ENCODE peak calls at places on chromosome 14, in seven cellular contexts. W is GM12878, S is uterus, J is lung, Q is spleen, T is left lung, V is tibial nerve. O is an unnamed sample. For H3K36me3, the result is how much of the 10 kb centered on the place peaks cover.

GRCh38 chr14:53128706-53129105 is 24.4 kb downstream of the DDHD1 start:
- DNase-seq in W (no peak), S (no peak), J (no peak), Q (no peak), T (no peak), V (no peak), O (no peak)

GRCh38 chr14:32200368-32201195 is 1.3 kb upstream of the RNU6-7 start:
- DNase-seq in W (no peak), S (no peak), J (no peak), Q (no peak), T (no peak), V (no peak), O (no peak)

GRCh38 chr14:31692376-31692781 is 131.2 kb downstream of the NUBPL start:
- DNase-seq in W (no peak), S (no peak), J (no peak), Q (no peak), T (no peak), V (no peak), O (no peak)

GRCh38 chr14:37027188-37027824 is 145.1 kb downstream of the SLC25A21 start:
- DNase-seq in W (no peak), S (no peak), J (no peak), Q (no peak), T (no peak), V (no peak), O (no peak)

GRCh38 chr14:24680516-24680915 is 46.5 kb upstream of the GZMB start:
- DNase-seq in W (no peak), S (no peak), J (no peak), Q (no peak), T (no peak), V (no peak), O (no peak)

GRCh38 chr14:64388533-64389243 is 535 bp downstream of the MTHFD1 start:
- DNase-seq in W (no peak), S (peak), J (no peak), Q (peak), T (no peak), V (no peak), O (no peak)

GRCh38 chr14:95200404-95200803 is 43.1 kb upstream of the DICER1 start:
- DNase-seq in W (no peak), S (no peak), J (peak), Q (no peak), T (peak), V (no peak), O (no peak)

GRCh38 chr14:65228956-65229355 is 126.6 kb upstream of the MAX start:
- DNase-seq in W (no peak), S (no peak), J (no peak), Q (peak), T (no peak), V (no peak), O (no peak)

DNA sequence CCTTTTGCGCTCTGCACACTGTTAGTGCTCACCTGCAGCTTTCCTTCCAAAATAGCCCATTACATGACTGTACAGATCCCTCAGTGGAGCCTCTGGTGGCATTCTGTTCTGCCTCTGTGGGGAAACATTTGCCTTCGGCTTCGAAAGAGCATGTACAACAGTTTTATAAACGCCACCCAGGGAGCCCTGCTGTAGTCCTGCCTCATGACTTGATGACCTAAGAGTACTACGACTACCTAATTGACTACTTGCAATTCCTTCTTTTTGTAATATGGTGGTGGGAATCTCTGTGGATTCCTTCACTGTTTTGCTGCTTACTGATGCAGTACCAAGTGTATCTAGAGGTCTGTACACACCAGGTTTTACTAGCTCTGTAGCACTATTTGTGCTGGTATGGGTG is 120.7 kb downstream of the RALGAPA1 start:
- DNase-seq in W (no peak), S (no peak), J (no peak), Q (no peak), T (no peak), V (no peak), O (no peak)
- TF ChIP-seq CTCF in W (no peak), S (no peak), J (no peak), Q (no peak), T (no peak), V (no peak), O (no peak)

GRCh38 chr14:92437309-92437708 is 76.3 kb upstream of the RIN3 start:
- DNase-seq in W (no peak), S (no peak), J (no peak), Q (no peak), T (no peak), V (no peak), O (no peak)
- H3K27ac ChIP-seq in W (no peak), S (no peak), J (no peak), Q (no peak), T (no peak), V (no peak), O (no peak)

DNA sequence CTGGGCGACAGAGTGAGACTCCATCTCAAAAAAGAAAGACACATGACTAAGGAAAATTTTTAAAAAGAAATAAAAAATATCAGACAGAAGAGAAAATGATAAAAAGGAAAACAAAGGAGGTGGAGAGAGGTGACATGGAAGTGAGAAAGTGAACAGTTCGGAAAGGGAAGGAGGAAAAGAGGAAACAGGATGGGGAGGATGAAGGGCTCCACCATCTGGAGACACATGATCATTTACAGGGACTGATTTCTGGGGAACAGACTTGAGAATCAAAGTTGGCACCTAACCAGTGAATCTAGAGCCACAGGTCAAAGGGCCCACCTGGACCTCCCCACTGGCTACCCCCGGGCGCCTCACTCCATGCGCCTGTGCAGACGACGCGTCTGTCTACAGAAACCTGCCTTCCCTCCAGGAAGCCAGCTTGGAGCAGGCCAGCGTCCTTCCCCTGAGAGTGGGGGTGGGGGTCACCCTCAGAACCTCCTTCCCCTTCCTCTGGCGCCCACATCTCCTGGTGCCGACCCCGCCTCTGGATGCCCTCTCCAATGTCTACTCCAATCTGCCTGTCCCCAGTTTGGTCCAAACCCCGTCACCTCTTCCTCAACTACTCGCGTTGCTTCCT is 60.5 kb downstream of the AMN start:
- DNase-seq in W (no peak), S (no peak), J (no peak), Q (peak), T (no peak), V (no peak), O (no peak)
- H3K36me3 ChIP-seq in W (under half), S (under half), J (under half), Q (half or more), T (half or more), V (half or more), O (under half)

DNA sequence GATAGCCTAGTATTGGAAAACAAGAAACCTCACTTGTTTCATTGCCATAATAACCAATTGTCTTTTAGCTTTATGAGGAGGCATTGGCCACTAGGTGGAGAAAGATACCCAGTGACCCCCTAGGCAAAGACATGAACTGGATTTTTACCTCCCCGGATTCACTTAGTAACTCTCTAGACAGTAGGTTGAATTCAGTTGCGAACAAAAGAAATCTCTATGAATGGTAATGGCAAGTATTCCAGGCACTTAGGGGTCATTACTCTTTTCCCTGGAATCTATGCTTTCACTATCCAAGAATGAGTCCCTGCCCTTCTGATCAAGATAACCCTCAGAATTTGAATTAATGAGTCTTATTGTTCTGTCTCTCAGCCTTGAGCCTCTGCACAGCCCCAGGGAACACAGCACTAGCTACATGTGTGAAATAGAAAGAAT is 29.5 kb upstream of the RHOJ start:
- DNase-seq in W (no peak), S (peak), J (no peak), Q (no peak), T (no peak), V (no peak), O (no peak)
- TF ChIP-seq CTCF in W (peak), S (peak), J (peak), Q (peak), T (no peak), V (peak), O (no peak)

DNA sequence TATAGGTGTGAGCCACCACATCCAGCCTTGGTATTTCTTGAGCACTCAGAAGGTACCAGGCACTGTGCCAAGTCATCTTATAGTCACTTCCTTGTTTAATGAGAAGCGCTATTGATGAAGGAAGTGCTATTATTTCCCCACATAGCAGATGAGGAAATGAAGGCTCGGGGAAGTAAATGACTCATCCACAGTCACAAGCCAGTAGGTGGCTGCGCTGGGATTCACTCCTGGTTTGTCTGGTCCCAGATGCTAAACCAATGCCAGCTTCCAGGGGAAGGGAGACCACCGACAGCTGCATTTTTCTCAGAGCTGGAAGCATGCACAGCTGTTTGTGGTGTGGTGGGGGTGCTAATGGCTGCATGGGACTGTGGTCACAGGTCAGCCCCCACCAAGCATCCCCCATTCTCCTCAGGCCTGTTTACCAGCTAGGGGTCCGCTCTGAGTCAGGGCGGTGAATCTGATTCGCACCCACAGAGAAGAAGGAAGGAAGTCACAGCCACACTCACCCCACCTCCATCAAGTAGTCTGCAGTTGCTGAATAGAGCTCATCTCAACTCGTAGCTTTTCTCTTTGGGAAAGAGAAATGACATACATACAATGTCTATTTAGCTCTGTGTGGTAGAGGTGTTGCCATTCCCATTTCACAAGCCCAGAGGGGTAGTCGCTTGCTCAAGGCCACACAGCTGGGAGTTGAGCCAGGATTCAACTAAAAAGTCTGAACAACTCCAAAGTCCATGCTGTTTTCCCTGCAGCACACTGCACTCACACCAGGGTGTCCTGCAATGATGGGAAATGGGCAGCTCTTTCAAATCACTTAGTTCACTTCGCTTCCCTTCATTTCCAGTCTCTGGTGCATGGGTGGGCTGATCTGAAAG is 6.3 kb upstream of the LTBP2 start:
- DNase-seq in W (no peak), S (no peak), J (peak), Q (peak), T (peak), V (no peak), O (peak)
- H3K27ac ChIP-seq in W (no peak), S (peak), J (peak), Q (peak), T (peak), V (peak), O (peak)

GRCh38 chr14:51666070-51666469 is 14.4 kb downstream of the FRMD6 start:
- DNase-seq in W (no peak), S (no peak), J (no peak), Q (no peak), T (no peak), V (no peak), O (no peak)
- H3K36me3 ChIP-seq in W (under half), S (under half), J (under half), Q (under half), T (under half), V (under half), O (under half)

GRCh38 chr14:103078420-103078749 is 5.6 kb upstream of the LBHD2 start:
- DNase-seq in W (peak), S (peak), J (peak), Q (peak), T (peak), V (peak), O (peak)
- TF ChIP-seq CTCF in W (peak), S (peak), J (peak), Q (peak), T (peak), V (peak), O (peak)

GRCh38 chr14:79100578-79100977 is 930.4 kb downstream of the NRXN3 start:
- DNase-seq in W (no peak), S (no peak), J (no peak), Q (no peak), T (no peak), V (no peak), O (no peak)
- H3K27ac ChIP-seq in W (no peak), S (no peak), J (no peak), Q (no peak), T (no peak), V (no peak), O (no peak)

GRCh38 chr14:73719791-73720190 is 5.6 kb upstream of the PNMA1 start:
- DNase-seq in W (no peak), S (no peak), J (no peak), Q (no peak), T (no peak), V (no peak), O (no peak)
- H3K36me3 ChIP-seq in W (under half), S (under half), J (under half), Q (half or more), T (half or more), V (half or more), O (half or more)

GRCh38 chr14:101187816-101188570 is 284.5 kb upstream of the RTL1 start:
- DNase-seq in W (no peak), S (peak), J (peak), Q (peak), T (peak), V (no peak), O (no peak)
- TF ChIP-seq CTCF in W (no peak), S (no peak), J (no peak), Q (no peak), T (no peak), V (no peak), O (no peak)